ENCODE peak calls at places on chromosomes 2 and 18, in nine cellular contexts. H is stomach, T is heart left ventricle, M is sigmoid colon, W is spleen, N is A549, R is esophagus squamous epithelium, Y is adrenal gland, A is GM12878. Z is an unnamed sample. For H3K4me1, the result is how much of the 10 kb centered on the place peaks cover.

GRCh38 chr2:44093970-44094369 is 74.7 kb upstream of the PPM1B start:
- DNase-seq in A (no peak), N (no peak), T (no peak), W (no peak), Y (no peak), H (no peak), M (no peak), R (no peak), Z (no peak)

GRCh38 chr2:191311627-191312026 is 66.4 kb downstream of the MYO1B start:
- DNase-seq in T (no peak), A (no peak), M (no peak), H (no peak), W (no peak), N (peak), R (no peak), Y (no peak), Z (no peak)

GRCh38 chr18:11136241-11136640 is 13.1 kb downstream of the PIEZO2 start:
- DNase-seq in W (no peak), H (no peak), A (no peak), N (no peak), Y (no peak), R (no peak), T (no peak), M (no peak), Z (no peak)

GRCh38 chr2:131413785-131414184 is 49.8 kb upstream of the RAB6D start:
- DNase-seq in W (no peak), H (no peak), Y (no peak), A (no peak), T (no peak), N (no peak), R (no peak), M (no peak), Z (no peak)

GRCh38 chr18:48894799-48895346 is 55.9 kb downstream of the SMAD7 start:
- DNase-seq in H (no peak), Y (no peak), M (peak), N (no peak), W (peak), R (no peak), A (no peak), T (no peak), Z (no peak)

GRCh38 chr2:158970522-158970855 is 2.0 kb downstream of the TANC1 start:
- DNase-seq in W (no peak), T (no peak), H (no peak), N (no peak), M (no peak), A (no peak), R (no peak), Y (no peak), Z (no peak)

GRCh38 chr2:204544961-204545860 is at the start of gene PARD3B:
- DNase-seq in W (peak), A (no peak), N (peak), H (peak), Y (peak), M (peak), T (peak), R (no peak), Z (peak)

GRCh38 chr18:11497585-11497984 is 111.8 kb upstream of the SLC35G4 start:
- DNase-seq in Y (no peak), N (no peak), H (no peak), R (no peak), M (no peak), W (no peak), T (no peak), A (no peak), Z (no peak)

GRCh38 chr2:161981679-161982300 is 92.2 kb downstream of the DPP4 start:
- DNase-seq in A (no peak), T (no peak), Y (no peak), R (no peak), W (no peak), N (no peak), M (no peak), H (no peak), Z (no peak)

GRCh38 chr2:156901373-156902031 is 356.0 kb upstream of the GALNT5 start:
- DNase-seq in A (no peak), T (no peak), Y (no peak), W (no peak), H (no peak), N (no peak), M (no peak), R (no peak), Z (no peak)

GRCh38 chr2:96891591-96892333 is 21.9 kb upstream of the SEMA4C start:
- DNase-seq in H (no peak), W (no peak), Y (no peak), M (no peak), T (peak), A (no peak), R (no peak), N (no peak), Z (no peak)

GRCh38 chr2:24886640-24887324 is 33.3 kb downstream of the ADCY3 start:
- DNase-seq in R (no peak), H (no peak), N (no peak), A (no peak), T (no peak), Y (no peak), M (no peak), W (peak), Z (no peak)

GRCh38 chr2:46098606-46099005 is 198.6 kb upstream of the EPAS1 start:
- DNase-seq in N (peak), Y (no peak), W (no peak), T (no peak), H (no peak), A (no peak), M (no peak), R (no peak), Z (no peak)

GRCh38 chr2:191151315-191151698 is 513 bp upstream of the STAT4 start:
- DNase-seq in T (no peak), R (no peak), H (no peak), W (peak), Y (no peak), A (no peak), M (no peak), N (no peak), Z (no peak)

GRCh38 chr2:210502997-210503621 is 26.6 kb upstream of the LANCL1 start:
- DNase-seq in M (no peak), A (no peak), H (peak), T (no peak), R (no peak), Y (peak), W (peak), N (peak), Z (peak)

GRCh38 chr2:8587920-8588830 is 93.7 kb upstream of the ID2 start:
- DNase-seq in M (no peak), W (peak), H (no peak), A (no peak), R (no peak), Y (no peak), N (no peak), T (no peak), Z (no peak)

GRCh38 chr18:48693625-48694262 is 154.9 kb downstream of the CTIF start:
- DNase-seq in M (no peak), Y (no peak), A (no peak), T (no peak), H (no peak), W (peak), R (no peak), N (no peak), Z (no peak)

GRCh38 chr2:14700753-14701152 is 68.2 kb downstream of the LRATD1 start:
- DNase-seq in W (no peak), R (no peak), T (no peak), A (no peak), H (no peak), Y (no peak), M (no peak), N (no peak), Z (no peak)

GRCh38 chr2:233556756-233557736 is 9.5 kb downstream of the USP40 start:
- DNase-seq in M (no peak), N (peak), H (no peak), R (no peak), T (no peak), W (no peak), Y (no peak), A (no peak), Z (peak)

GRCh38 chr2:36277146-36277808 is 78.3 kb upstream of the CRIM1 start:
- DNase-seq in Y (no peak), H (no peak), W (no peak), N (no peak), M (no peak), R (no peak), T (no peak), A (no peak), Z (no peak)

GRCh38 chr2:54772110-54772509 is 48.6 kb downstream of the EML6 start:
- DNase-seq in Y (no peak), W (no peak), H (no peak), T (no peak), N (no peak), A (no peak), R (no peak), M (no peak), Z (no peak)

GRCh38 chr2:239692348-239692747 is 291.5 kb upstream of the HDAC4 start:
- DNase-seq in Y (no peak), W (no peak), A (no peak), N (no peak), T (no peak), R (no peak), H (no peak), M (no peak), Z (no peak)

GRCh38 chr18:10274327-10274726 is 180.1 kb upstream of the APCDD1 start:
- DNase-seq in Y (no peak), T (peak), M (peak), H (no peak), W (no peak), N (no peak), R (no peak), A (no peak), Z (no peak)

GRCh38 chr18:22678486-22678885 is 254.6 kb upstream of the RBBP8 start:
- DNase-seq in T (no peak), M (no peak), R (no peak), N (no peak), W (no peak), Y (no peak), H (peak), A (no peak), Z (no peak)

GRCh38 chr2:186544255-186544675 is 45.6 kb upstream of the ITGAV start:
- DNase-seq in A (no peak), T (no peak), M (no peak), W (no peak), R (no peak), H (no peak), Y (no peak), N (peak), Z (no peak)

GRCh38 chr2:182163878-182164277 is 178.2 kb downstream of the PPP1R1C start:
- DNase-seq in A (no peak), Y (no peak), T (no peak), H (no peak), W (no peak), M (no peak), R (no peak), N (no peak), Z (no peak)
- H3K4me1 ChIP-seq in A (under half), Y (under half), T (under half), H (under half), W (under half), M (under half), R (under half), N (under half), Z (under half)

GRCh38 chr18:13338318-13338717 is 119.8 kb downstream of the LDLRAD4 start:
- DNase-seq in M (no peak), W (no peak), A (no peak), Y (no peak), H (no peak), T (no peak), N (no peak), R (no peak), Z (no peak)
- TF ChIP-seq POLR2A in M (no peak), W (no peak), A (no peak), Y (no peak), H (no peak), T (no peak), N (no peak), R (no peak), Z (no peak)

DNA sequence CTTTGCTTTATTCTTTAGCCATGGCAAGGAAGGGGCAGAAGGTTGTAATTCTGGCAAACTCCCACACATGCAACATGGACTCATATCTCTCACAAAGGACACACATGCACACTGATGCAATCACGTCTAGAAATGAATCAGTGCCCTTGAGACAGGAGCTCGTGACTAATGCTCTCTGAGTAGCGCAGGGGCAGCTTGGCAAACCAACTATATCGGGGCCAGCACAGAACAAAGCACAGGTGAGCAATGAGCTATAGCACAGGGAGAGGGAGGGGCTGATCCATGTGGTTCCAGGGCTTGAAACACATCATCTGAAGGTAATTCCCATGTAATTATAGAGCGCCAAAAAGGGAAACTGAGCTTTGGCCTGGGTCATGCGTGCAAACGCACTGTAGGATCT is 165.2 kb upstream of the KLF7 start:
- DNase-seq in N (peak), A (peak), M (no peak), H (peak), R (no peak), T (peak), W (no peak), Y (peak), Z (peak)
- H3K4me1 ChIP-seq in N (half or more), A (half or more), M (under half), H (under half), R (under half), T (under half), W (under half), Y (under half), Z (under half)

GRCh38 chr2:69829243-69830044 is at the start of gene GMCL1:
- DNase-seq in M (peak), R (peak), T (peak), W (peak), H (peak), A (peak), Y (peak), N (peak), Z (peak)
- TF ChIP-seq POLR2A in M (peak), R (no peak), T (no peak), W (peak), H (no peak), A (peak), Y (peak), N (peak), Z (peak)

GRCh38 chr18:42976869-42977268 is 138.6 kb downstream of the RIT2 start:
- DNase-seq in W (no peak), A (peak), R (no peak), M (no peak), H (no peak), Y (no peak), N (no peak), T (no peak), Z (no peak)
- H3K4me1 ChIP-seq in W (under half), A (under half), R (under half), M (under half), H (under half), Y (under half), N (under half), T (under half), Z (under half)

GRCh38 chr18:58580623-58581022 is 48.3 kb downstream of the ALPK2 start:
- DNase-seq in R (no peak), H (no peak), A (no peak), N (no peak), W (no peak), T (no peak), Y (no peak), M (no peak), Z (no peak)

GRCh38 chr18:58579561-58580047 is 49.3 kb downstream of the ALPK2 start:
- DNase-seq in M (no peak), Y (no peak), R (no peak), A (no peak), H (no peak), N (peak), W (no peak), T (no peak), Z (no peak)

GRCh38 chr18:58578321-58578720 is 50.6 kb downstream of the ALPK2 start:
- DNase-seq in M (no peak), H (no peak), T (no peak), A (no peak), W (no peak), Y (no peak), R (no peak), N (no peak), Z (no peak)

GRCh38 chr18:58580078-58580477 is 48.8 kb downstream of the ALPK2 start:
- DNase-seq in R (no peak), H (no peak), N (peak), W (no peak), A (no peak), T (no peak), M (no peak), Y (no peak), Z (no peak)

GRCh38 chr18:58578835-58579560 is 49.9 kb downstream of the ALPK2 start:
- DNase-seq in N (peak), T (no peak), A (no peak), W (no peak), H (no peak), Y (no peak), R (no peak), M (no peak), Z (no peak)
- TF ChIP-seq POLR2A in N (no peak), T (no peak), A (no peak), W (no peak), H (no peak), Y (no peak), R (no peak), M (no peak), Z (no peak)

GRCh38 chr2:217106650-217107014 is 246.8 kb upstream of the TNP1 start:
- DNase-seq in A (no peak), Y (no peak), H (no peak), T (no peak), W (no peak), N (no peak), M (no peak), R (no peak), Z (no peak)
- H3K4me1 ChIP-seq in A (under half), Y (under half), H (under half), T (under half), W (under half), N (under half), M (under half), R (under half), Z (under half)

GRCh38 chr2:1653137-1653789 is 91.1 kb downstream of the PXDN start:
- DNase-seq in W (peak), M (peak), T (peak), H (peak), A (no peak), R (no peak), Y (no peak), N (no peak), Z (peak)

GRCh38 chr2:1654696-1655374 is 89.5 kb downstream of the PXDN start:
- DNase-seq in N (no peak), Y (no peak), A (no peak), R (no peak), T (peak), M (peak), H (peak), W (peak), Z (no peak)

GRCh38 chr2:1655461-1655860 is 88.9 kb downstream of the PXDN start:
- DNase-seq in Y (no peak), N (no peak), W (peak), H (no peak), M (peak), T (peak), A (no peak), R (no peak), Z (no peak)

GRCh38 chr2:1656326-1656960 is 87.9 kb downstream of the PXDN start:
- DNase-seq in R (no peak), A (no peak), W (peak), M (peak), T (peak), H (no peak), N (no peak), Y (no peak), Z (no peak)

DNA sequence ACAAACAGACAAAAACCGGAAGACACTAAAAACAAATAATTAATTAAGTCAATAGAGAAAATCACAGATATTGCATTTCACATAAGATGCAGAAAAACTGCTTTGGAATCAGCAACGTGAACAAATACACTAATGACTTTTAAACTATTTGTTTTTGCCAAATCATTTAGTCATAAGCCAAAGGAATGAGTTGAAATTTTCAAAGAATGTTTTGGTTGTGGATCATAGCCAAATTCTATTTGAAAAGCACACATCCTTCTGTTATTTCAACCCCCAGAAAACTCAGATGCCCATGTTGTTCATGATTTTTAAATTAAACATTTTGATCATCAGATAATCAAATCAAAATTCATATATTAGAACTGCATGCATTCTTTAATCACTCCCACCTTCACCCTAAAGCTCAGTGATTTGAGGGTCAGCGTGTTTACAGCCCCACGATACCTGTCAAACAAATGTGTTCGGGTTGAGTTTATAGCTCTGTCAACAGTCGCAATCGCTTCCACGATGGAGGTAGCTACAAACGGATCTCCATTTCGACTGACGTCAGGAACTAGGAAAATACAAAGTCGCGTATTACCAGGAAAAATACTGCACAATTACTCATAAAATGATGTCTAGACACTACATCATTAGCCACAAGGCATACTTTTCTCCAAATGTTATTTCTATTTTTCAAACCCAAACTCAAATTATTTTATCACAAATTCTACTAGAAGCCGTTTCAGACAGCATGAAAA is 90.2 kb downstream of the PXDN start:
- DNase-seq in Y (no peak), H (no peak), W (no peak), M (no peak), R (no peak), N (no peak), A (no peak), T (peak), Z (no peak)
- TF ChIP-seq POLR2A in Y (no peak), H (no peak), W (no peak), M (no peak), R (no peak), N (no peak), A (no peak), T (no peak), Z (no peak)

Z was measured in thyroid gland.